ENCODE peak calls at places on chromosome 21, in five cellular contexts. One of them, this sample, is unnamed.

GRCh38 chr21:25660233-25660632 is 21.2 kb downstream of the JAM2 start:
- DNase-seq in body of pancreas: no peak
- DNase-seq in stimulated activated CD4-positive, alpha-beta T cell treated with anti-CD3 and anti-CD28 coated beads, Interleukin-12 subunit alpha, Interleukin-12 subunit beta, amount 100 ng/mL, for 4 hours: no peak
- DNase-seq in psoas muscle: no peak
- DNase-seq in GM04503: no peak
- DNase-seq in this sample: no peak

GRCh38 chr21:41976611-41977010 is 22.8 kb upstream of the C2CD2 start:
- DNase-seq in body of pancreas: no peak
- DNase-seq in stimulated activated CD4-positive, alpha-beta T cell treated with anti-CD3 and anti-CD28 coated beads, Interleukin-12 subunit alpha, Interleukin-12 subunit beta, amount 100 ng/mL, for 4 hours: no peak
- DNase-seq in psoas muscle: no peak
- DNase-seq in GM04503: no peak
- DNase-seq in this sample: no peak

GRCh38 chr21:24729568-24729967 is 877.7 kb downstream of the MRPL39 start:
- DNase-seq in body of pancreas: no peak
- DNase-seq in stimulated activated CD4-positive, alpha-beta T cell treated with anti-CD3 and anti-CD28 coated beads, Interleukin-12 subunit alpha, Interleukin-12 subunit beta, amount 100 ng/mL, for 4 hours: no peak
- DNase-seq in psoas muscle: no peak
- DNase-seq in GM04503: no peak
- DNase-seq in this sample: no peak

GRCh38 chr21:42878678-42878992 is 704 bp downstream of the WDR4 start:
- DNase-seq in body of pancreas: no peak
- DNase-seq in stimulated activated CD4-positive, alpha-beta T cell treated with anti-CD3 and anti-CD28 coated beads, Interleukin-12 subunit alpha, Interleukin-12 subunit beta, amount 100 ng/mL, for 4 hours: no peak
- DNase-seq in psoas muscle: no peak
- DNase-seq in GM04503: no peak
- DNase-seq in this sample: no peak

GRCh38 chr21:38982096-38982495 is 176.4 kb downstream of the ETS2 start:
- DNase-seq in body of pancreas: no peak
- DNase-seq in stimulated activated CD4-positive, alpha-beta T cell treated with anti-CD3 and anti-CD28 coated beads, Interleukin-12 subunit alpha, Interleukin-12 subunit beta, amount 100 ng/mL, for 4 hours: no peak
- DNase-seq in psoas muscle: no peak
- DNase-seq in GM04503: no peak
- DNase-seq in this sample: no peak

GRCh38 chr21:44914176-44914874 is 6.4 kb downstream of the ITGB2 start:
- DNase-seq in body of pancreas: no peak
- DNase-seq in stimulated activated CD4-positive, alpha-beta T cell treated with anti-CD3 and anti-CD28 coated beads, Interleukin-12 subunit alpha, Interleukin-12 subunit beta, amount 100 ng/mL, for 4 hours: peak; percentile 41
- DNase-seq in psoas muscle: no peak
- DNase-seq in GM04503: no peak
- DNase-seq in this sample: no peak

GRCh38 chr21:36203603-36203889 is 46.9 kb downstream of the DOP1B start:
- DNase-seq in body of pancreas: peak; percentile 52
- DNase-seq in stimulated activated CD4-positive, alpha-beta T cell treated with anti-CD3 and anti-CD28 coated beads, Interleukin-12 subunit alpha, Interleukin-12 subunit beta, amount 100 ng/mL, for 4 hours: peak; percentile 26
- DNase-seq in psoas muscle: no peak
- DNase-seq in GM04503: peak; percentile 47
- DNase-seq in this sample: no peak

GRCh38 chr21:42939581-42940413 is 14.4 kb upstream of the ERVH48-1 start:
- DNase-seq in body of pancreas: peak; percentile 81
- DNase-seq in stimulated activated CD4-positive, alpha-beta T cell treated with anti-CD3 and anti-CD28 coated beads, Interleukin-12 subunit alpha, Interleukin-12 subunit beta, amount 100 ng/mL, for 4 hours: no peak
- DNase-seq in psoas muscle: peak; percentile 77
- DNase-seq in GM04503: peak; percentile 94
- DNase-seq in this sample: no peak

GRCh38 chr21:42238185-42238934 is 19.4 kb downstream of the ABCG1 start:
- DNase-seq in body of pancreas: no peak
- DNase-seq in stimulated activated CD4-positive, alpha-beta T cell treated with anti-CD3 and anti-CD28 coated beads, Interleukin-12 subunit alpha, Interleukin-12 subunit beta, amount 100 ng/mL, for 4 hours: no peak
- DNase-seq in psoas muscle: peak; percentile 6
- DNase-seq in GM04503: no peak
- DNase-seq in this sample: no peak

GRCh38 chr21:45836694-45837670 is 144.6 kb upstream of the COL6A1 start:
- DNase-seq in body of pancreas: no peak
- DNase-seq in stimulated activated CD4-positive, alpha-beta T cell treated with anti-CD3 and anti-CD28 coated beads, Interleukin-12 subunit alpha, Interleukin-12 subunit beta, amount 100 ng/mL, for 4 hours: no peak
- DNase-seq in psoas muscle: no peak
- DNase-seq in GM04503: no peak
- DNase-seq in this sample: no peak